ENCODE peak calls at places on chromosomes 13 and 19, in four cellular contexts. One of them, this sample, is unnamed.

GRCh38 chr19:33490041-33490451 is 31.5 kb downstream of the PEPD start:
- DNase-seq in H1: no peak
- DNase-seq in heart left ventricle: no peak
- DNase-seq in heart right ventricle: no peak
- DNase-seq in this sample: no peak

GRCh38 chr19:610071-610800 is 20.6 kb downstream of the HCN2 start:
- DNase-seq in H1: no peak
- DNase-seq in heart left ventricle: no peak
- DNase-seq in heart right ventricle: no peak
- DNase-seq in this sample: no peak

GRCh38 chr13:34352958-34353357 is 535.0 kb downstream of the RFC3 start:
- DNase-seq in H1: no peak
- DNase-seq in heart left ventricle: no peak
- DNase-seq in heart right ventricle: no peak
- DNase-seq in this sample: no peak

GRCh38 chr19:19606021-19606420 is 12.5 kb downstream of the PBX4 start:
- DNase-seq in H1: no peak
- DNase-seq in heart left ventricle: no peak
- DNase-seq in heart right ventricle: no peak
- DNase-seq in this sample: no peak

GRCh38 chr13:43666403-43666802 is 120.4 kb downstream of the ENOX1 start:
- DNase-seq in H1: no peak
- DNase-seq in heart left ventricle: no peak
- DNase-seq in heart right ventricle: no peak
- DNase-seq in this sample: no peak

GRCh38 chr19:29872224-29872731 is 60.5 kb downstream of the CCNE1 start:
- DNase-seq in H1: peak
- DNase-seq in heart left ventricle: no peak
- DNase-seq in heart right ventricle: no peak
- DNase-seq in this sample: no peak

GRCh38 chr19:19624032-19624570 is 3.9 kb downstream of the LPAR2 start:
- DNase-seq in H1: no peak
- DNase-seq in heart left ventricle: no peak
- DNase-seq in heart right ventricle: no peak
- DNase-seq in this sample: no peak

GRCh38 chr13:72782717-72783116 is 784 bp downstream of the PIBF1 start:
- DNase-seq in H1: no peak
- DNase-seq in heart left ventricle: no peak
- DNase-seq in heart right ventricle: no peak
- DNase-seq in this sample: no peak

GRCh38 chr19:29372921-29373797 is 152.6 kb upstream of the VSTM2B start:
- DNase-seq in H1: peak
- DNase-seq in heart left ventricle: no peak
- DNase-seq in heart right ventricle: no peak
- DNase-seq in this sample: no peak

GRCh38 chr19:37914908-37915307 is 7.9 kb downstream of the SIPA1L3 start:
- DNase-seq in H1: no peak
- DNase-seq in heart left ventricle: no peak
- DNase-seq in heart right ventricle: no peak
- DNase-seq in this sample: no peak

GRCh38 chr13:42215578-42216421 is 56.2 kb upstream of the AKAP11 start:
- DNase-seq in H1: no peak
- DNase-seq in heart left ventricle: no peak
- DNase-seq in heart right ventricle: no peak
- DNase-seq in this sample: no peak

GRCh38 chr13:46531953-46532352 is 21.0 kb upstream of the LRCH1 start:
- DNase-seq in H1: no peak
- DNase-seq in heart left ventricle: no peak
- DNase-seq in heart right ventricle: no peak
- DNase-seq in this sample: no peak

GRCh38 chr13:51636349-51636890 is 52.2 kb downstream of the WDFY2 start:
- DNase-seq in H1: no peak
- DNase-seq in heart left ventricle: no peak
- DNase-seq in heart right ventricle: no peak
- DNase-seq in this sample: no peak

GRCh38 chr13:99422556-99423220 is 78.6 kb upstream of the TM9SF2 start:
- DNase-seq in H1: no peak
- DNase-seq in heart left ventricle: no peak
- DNase-seq in heart right ventricle: no peak
- DNase-seq in this sample: no peak

GRCh38 chr13:63161219-63161618 is 1745.6 kb upstream of the PCDH20 start:
- DNase-seq in H1: no peak
- DNase-seq in heart left ventricle: no peak
- DNase-seq in heart right ventricle: no peak
- DNase-seq in this sample: no peak

GRCh38 chr13:99965329-99966000 is 6.1 kb downstream of the ZIC5 start:
- DNase-seq in H1: no peak
- DNase-seq in heart left ventricle: no peak
- DNase-seq in heart right ventricle: no peak
- DNase-seq in this sample: no peak

GRCh38 chr19:30225615-30226463 is 146.3 kb upstream of the ZNF536 start:
- DNase-seq in H1: no peak
- DNase-seq in heart left ventricle: no peak
- DNase-seq in heart right ventricle: no peak
- DNase-seq in this sample: no peak

GRCh38 chr13:91136806-91137205 is 210.7 kb upstream of the MIR17HG start:
- DNase-seq in H1: no peak
- DNase-seq in heart left ventricle: no peak
- DNase-seq in heart right ventricle: no peak
- DNase-seq in this sample: no peak

GRCh38 chr19:51271015-51271600 is 20.2 kb downstream of the SIGLECL1 start:
- DNase-seq in H1: peak
- DNase-seq in heart left ventricle: no peak
- DNase-seq in heart right ventricle: no peak
- DNase-seq in this sample: no peak

GRCh38 chr13:97113231-97114001 is 108.7 kb upstream of the MBNL2 start:
- DNase-seq in H1: no peak
- DNase-seq in heart left ventricle: no peak
- DNase-seq in heart right ventricle: no peak
- DNase-seq in this sample: no peak

GRCh38 chr19:44603201-44603945 is 10.0 kb upstream of the IGSF23 start:
- DNase-seq in H1: no peak
- DNase-seq in heart left ventricle: peak
- DNase-seq in heart right ventricle: peak
- DNase-seq in this sample: no peak

GRCh38 chr13:21020176-21020575 is 41.2 kb downstream of the LATS2 start:
- DNase-seq in H1: no peak
- DNase-seq in heart left ventricle: no peak
- DNase-seq in heart right ventricle: no peak
- DNase-seq in this sample: no peak

GRCh38 chr19:1063030-1063908 is 3.7 kb upstream of the ARHGAP45 start:
- DNase-seq in H1: peak
- DNase-seq in heart left ventricle: no peak
- DNase-seq in heart right ventricle: no peak
- DNase-seq in this sample: no peak

GRCh38 chr13:43425234-43425633 is 361.5 kb downstream of the ENOX1 start:
- DNase-seq in H1: no peak
- DNase-seq in heart left ventricle: no peak
- DNase-seq in heart right ventricle: no peak
- DNase-seq in this sample: no peak

GRCh38 chr19:55539082-55539715 is 2.3 kb upstream of the SBK2 start:
- DNase-seq in H1: no peak
- DNase-seq in heart left ventricle: no peak
- DNase-seq in heart right ventricle: no peak
- DNase-seq in this sample: no peak

GRCh38 chr13:112240076-112240475 is 136.1 kb upstream of the SPACA7 start:
- DNase-seq in H1: no peak
- DNase-seq in heart left ventricle: no peak
- DNase-seq in heart right ventricle: no peak
- DNase-seq in this sample: no peak

GRCh38 chr19:32651729-32652140 is 23.2 kb downstream of the ANKRD27 start:
- DNase-seq in H1: peak
- DNase-seq in heart left ventricle: peak
- DNase-seq in heart right ventricle: peak
- DNase-seq in this sample: no peak

GRCh38 chr13:23347601-23348000 is 85.9 kb downstream of the SACS start:
- DNase-seq in H1: no peak
- DNase-seq in heart left ventricle: no peak
- DNase-seq in heart right ventricle: no peak
- DNase-seq in this sample: no peak

GRCh38 chr19:28420731-28421550 is 792.0 kb downstream of the UQCRFS1 start:
- DNase-seq in H1: no peak
- DNase-seq in heart left ventricle: no peak
- DNase-seq in heart right ventricle: no peak
- DNase-seq in this sample: no peak

GRCh38 chr13:101149735-101150380 is 266.4 kb downstream of the NALCN start:
- DNase-seq in H1: no peak
- DNase-seq in heart left ventricle: no peak
- DNase-seq in heart right ventricle: no peak
- DNase-seq in this sample: no peak

GRCh38 chr13:67130444-67130843 is 99.7 kb downstream of the PCDH9 start:
- DNase-seq in H1: no peak
- DNase-seq in heart left ventricle: no peak
- DNase-seq in heart right ventricle: no peak
- DNase-seq in this sample: no peak

GRCh38 chr13:47679391-47679790 is 321.7 kb downstream of the SUCLA2 start:
- DNase-seq in H1: no peak
- DNase-seq in heart left ventricle: no peak
- DNase-seq in heart right ventricle: no peak
- DNase-seq in this sample: peak

GRCh38 chr13:114124921-114125320 is 7.5 kb downstream of the RASA3 start:
- DNase-seq in H1: no peak
- DNase-seq in heart left ventricle: no peak
- DNase-seq in heart right ventricle: no peak
- DNase-seq in this sample: peak

DNA sequence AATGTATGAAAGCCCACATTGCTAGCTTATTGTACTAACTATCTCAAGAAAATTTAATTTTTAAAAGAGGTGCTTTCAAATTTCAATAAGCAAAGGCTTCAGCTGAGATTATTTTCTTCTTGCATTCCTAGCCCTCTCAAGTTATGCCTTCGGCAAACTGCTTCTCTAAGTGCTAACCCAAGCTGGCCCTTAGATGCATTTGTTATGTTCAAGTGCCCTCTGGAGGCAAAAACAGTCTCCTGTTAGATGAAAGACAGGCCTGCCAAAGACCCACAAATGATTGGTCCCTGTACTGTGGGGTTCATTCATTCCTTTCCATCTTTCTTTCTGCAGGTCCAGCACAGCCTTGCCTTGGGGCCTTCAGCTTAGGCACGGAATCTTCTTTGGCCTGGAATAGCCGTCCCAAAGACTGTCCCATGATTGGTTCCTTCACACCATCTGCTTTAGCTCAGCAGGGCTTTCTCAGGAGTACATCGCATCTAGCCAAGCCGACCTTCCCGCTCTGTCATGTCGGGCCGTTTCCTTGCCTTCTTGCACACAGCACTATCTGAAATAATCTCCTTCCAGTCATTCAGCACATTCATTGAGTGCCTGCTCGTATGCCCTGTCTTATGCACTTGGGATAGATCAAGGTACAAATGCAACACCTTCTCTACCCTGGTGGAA is 26.4 kb upstream of the TPTE2 start:
- DNase-seq in H1: no peak
- DNase-seq in heart left ventricle: no peak
- DNase-seq in heart right ventricle: peak
- DNase-seq in this sample: no peak
- H3K4me3 ChIP-seq in H1: no peak
- H3K4me3 ChIP-seq in heart left ventricle: no peak
- H3K4me3 ChIP-seq in heart right ventricle: no peak
- H3K4me3 ChIP-seq in this sample: no peak

DNA sequence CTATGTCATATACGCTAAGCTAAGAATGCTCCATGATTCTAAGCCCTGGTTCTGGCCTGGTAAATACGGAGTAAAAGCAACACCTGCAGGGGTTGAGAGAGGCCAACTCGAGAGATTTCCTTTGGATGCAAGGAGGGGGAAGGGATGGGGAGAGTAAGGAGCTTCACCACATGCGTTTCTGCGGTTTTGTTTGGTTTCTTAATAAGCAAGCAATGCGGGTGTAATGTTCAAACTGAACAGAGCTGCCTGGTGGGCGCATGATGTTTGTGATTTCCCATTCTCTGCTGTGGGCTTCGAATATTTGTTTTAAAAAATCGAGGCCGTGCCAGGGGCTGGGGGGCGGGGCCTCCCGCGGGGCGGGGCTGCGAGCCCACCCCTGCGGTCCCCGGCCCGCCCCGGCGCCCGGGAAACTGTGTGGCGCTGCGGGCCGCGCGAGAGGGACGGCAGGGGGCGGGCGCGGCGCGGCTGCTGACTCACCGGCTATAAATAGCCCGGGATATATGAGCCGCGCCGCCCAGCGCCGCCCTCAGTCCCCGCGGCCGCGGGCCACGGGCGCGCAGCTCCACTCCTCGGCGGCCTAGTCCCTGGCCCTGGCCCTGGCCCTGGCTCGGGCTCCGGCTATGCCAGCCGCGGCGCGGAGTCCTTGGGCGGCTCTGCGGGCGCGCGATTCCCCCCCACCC is 5.1 kb downstream of the BBC3 start:
- DNase-seq in H1: peak
- DNase-seq in heart left ventricle: peak
- DNase-seq in heart right ventricle: peak
- DNase-seq in this sample: no peak
- TF ChIP-seq CTCF in H1: no peak
- TF ChIP-seq CTCF in heart left ventricle: peak
- TF ChIP-seq CTCF in heart right ventricle: peak
- TF ChIP-seq CTCF in this sample: no peak

GRCh38 chr19:17321655-17322489 is 12.5 kb downstream of the DDA1 start:
- DNase-seq in H1: no peak
- DNase-seq in heart left ventricle: no peak
- DNase-seq in heart right ventricle: no peak
- DNase-seq in this sample: no peak

GRCh38 chr19:17318966-17319365 is 9.6 kb downstream of the DDA1 start:
- DNase-seq in H1: no peak
- DNase-seq in heart left ventricle: no peak
- DNase-seq in heart right ventricle: no peak
- DNase-seq in this sample: no peak

GRCh38 chr19:17322854-17323253 is 11.8 kb downstream of the ANO8 start:
- DNase-seq in H1: no peak
- DNase-seq in heart left ventricle: no peak
- DNase-seq in heart right ventricle: no peak
- DNase-seq in this sample: no peak

GRCh38 chr19:17319473-17320238 is 10.3 kb downstream of the DDA1 start:
- DNase-seq in H1: no peak
- DNase-seq in heart left ventricle: no peak
- DNase-seq in heart right ventricle: no peak
- DNase-seq in this sample: no peak

GRCh38 chr19:17320435-17320834 is 11.1 kb downstream of the DDA1 start:
- DNase-seq in H1: no peak
- DNase-seq in heart left ventricle: no peak
- DNase-seq in heart right ventricle: no peak
- DNase-seq in this sample: no peak
- H3K4me3 ChIP-seq in H1: no peak
- H3K4me3 ChIP-seq in heart left ventricle: no peak
- H3K4me3 ChIP-seq in heart right ventricle: no peak
- H3K4me3 ChIP-seq in this sample: no peak

DNA sequence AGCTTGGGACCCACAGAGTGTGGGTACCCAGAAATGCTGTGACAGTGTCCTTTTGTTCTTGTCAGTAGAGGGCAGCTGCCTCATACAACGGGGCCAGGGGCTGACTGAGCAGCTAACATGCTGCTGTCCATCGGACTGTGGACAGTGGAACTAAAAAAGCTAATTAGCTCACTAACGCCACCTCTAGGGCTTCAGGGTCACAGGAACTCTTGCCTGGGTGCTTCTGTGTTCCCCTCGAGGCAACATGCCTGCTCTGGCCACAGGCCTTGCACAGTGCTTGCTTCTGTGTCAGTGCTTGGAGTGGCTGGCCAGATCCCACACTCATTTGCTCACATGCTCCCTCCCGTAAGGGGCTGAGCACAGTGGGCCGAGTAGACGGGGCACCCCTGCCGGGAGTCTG is 377.0 kb downstream of the OLFM4 start:
- DNase-seq in H1: peak
- DNase-seq in heart left ventricle: no peak
- DNase-seq in heart right ventricle: no peak
- DNase-seq in this sample: no peak
- TF ChIP-seq CTCF in H1: peak
- TF ChIP-seq CTCF in heart left ventricle: no peak
- TF ChIP-seq CTCF in heart right ventricle: no peak
- TF ChIP-seq CTCF in this sample: no peak